ENCODE peak calls at places on chromosomes 1 and 21, in seven cellular contexts. T is WERI-Rb-1, V is cardiac fibroblast, Y is HFFc6, K is spleen, C is progenitor cell of endocrine pancreas, O is astrocyte of the cerebellum. P is an unnamed sample.

GRCh38 chr1:45785583-45785982 is 17.8 kb upstream of the MAST2 start:
- DNase-seq in K (no peak), V (no peak), C (no peak), Y (no peak), O (no peak), T (no peak), P (no peak)

GRCh38 chr1:28329395-28330153 is 734 bp downstream of the MED18 start:
- DNase-seq in O (peak), T (peak), K (peak), Y (peak), V (peak), C (no peak), P (no peak)

GRCh38 chr1:57012280-57012679 is 46.5 kb upstream of the C8B start:
- DNase-seq in T (no peak), Y (no peak), V (no peak), K (no peak), C (no peak), O (no peak), P (no peak)

GRCh38 chr1:27598288-27598687 is 5.7 kb downstream of the AHDC1 start:
- DNase-seq in O (no peak), T (peak), Y (no peak), C (no peak), K (no peak), V (peak), P (no peak)

GRCh38 chr1:201229771-201230635 is 39.4 kb downstream of the IGFN1 start:
- DNase-seq in C (no peak), Y (peak), K (no peak), O (no peak), T (no peak), V (peak), P (peak)

GRCh38 chr1:183365676-183366075 is 52.5 kb downstream of the NMNAT2 start:
- DNase-seq in T (no peak), C (no peak), O (no peak), V (peak), Y (no peak), K (no peak), P (no peak)

GRCh38 chr1:168428063-168428731 is 115.6 kb downstream of the XCL2 start:
- DNase-seq in O (no peak), K (no peak), Y (peak), T (no peak), V (peak), C (no peak), P (no peak)

GRCh38 chr1:6957341-6957740 is 172.1 kb downstream of the CAMTA1 start:
- DNase-seq in K (no peak), C (no peak), Y (no peak), O (no peak), V (no peak), T (no peak), P (no peak)

GRCh38 chr1:29387210-29387609 is 150.9 kb downstream of the PTPRU start:
- DNase-seq in C (no peak), K (no peak), V (no peak), Y (no peak), T (no peak), O (no peak), P (no peak)

GRCh38 chr1:203206116-203206687 is 19.7 kb upstream of the CHI3L1 start:
- DNase-seq in Y (no peak), T (no peak), O (no peak), V (no peak), C (no peak), K (no peak), P (no peak)

GRCh38 chr1:225766967-225767413 is 10.6 kb upstream of the SRP9 start:
- DNase-seq in Y (peak), V (peak), C (no peak), O (peak), T (no peak), K (no peak), P (peak)

GRCh38 chr1:244114895-244115294 is 63.8 kb downstream of the ZBTB18 start:
- DNase-seq in T (no peak), C (no peak), K (no peak), Y (no peak), O (no peak), V (no peak), P (no peak)

GRCh38 chr21:30990514-30991304 is 47.6 kb downstream of the KRTAP19-8 start:
- DNase-seq in T (no peak), V (no peak), C (no peak), O (no peak), K (no peak), Y (no peak), P (no peak)

GRCh38 chr1:8077120-8077573 is 51.0 kb upstream of the ERRFI1 start:
- DNase-seq in V (peak), T (no peak), C (no peak), O (peak), Y (peak), K (no peak), P (no peak)

GRCh38 chr1:7582439-7582972 is 188.6 kb upstream of the VAMP3 start:
- DNase-seq in O (no peak), K (peak), C (no peak), Y (no peak), V (no peak), T (no peak), P (no peak)

GRCh38 chr1:192983349-192983980 is 75.7 kb downstream of the UCHL5 start:
- DNase-seq in K (no peak), C (no peak), Y (no peak), O (no peak), T (no peak), V (no peak), P (no peak)

GRCh38 chr1:32372149-32372756 is 9.9 kb downstream of the TSSK3 start:
- DNase-seq in Y (no peak), V (no peak), K (no peak), C (no peak), T (no peak), O (no peak), P (no peak)

GRCh38 chr1:15919316-15919715 is 56.6 kb downstream of the ZBTB17 start:
- DNase-seq in V (peak), O (peak), C (no peak), T (no peak), Y (peak), K (no peak), P (peak)

GRCh38 chr1:65049941-65050713 is 83.8 kb upstream of the JAK1 start:
- DNase-seq in Y (no peak), O (no peak), K (no peak), C (no peak), T (no peak), V (no peak), P (no peak)

GRCh38 chr1:29584816-29585600 is 348.7 kb downstream of the PTPRU start:
- DNase-seq in Y (no peak), V (no peak), T (peak), C (no peak), O (no peak), K (no peak), P (no peak)

GRCh38 chr1:201004732-201005131 is 18.8 kb downstream of the KIF21B start:
- DNase-seq in C (no peak), V (no peak), K (no peak), T (no peak), O (no peak), Y (no peak), P (no peak)

GRCh38 chr1:6958407-6958806 is 173.2 kb downstream of the CAMTA1 start:
- DNase-seq in T (no peak), V (no peak), O (no peak), Y (no peak), C (no peak), K (no peak), P (no peak)

GRCh38 chr1:17564458-17565393 is 25.2 kb downstream of the ARHGEF10L start:
- DNase-seq in K (no peak), T (peak), O (no peak), V (no peak), C (no peak), Y (no peak), P (no peak)

GRCh38 chr1:17521946-17522612 is 17.4 kb upstream of the ARHGEF10L start:
- DNase-seq in K (no peak), O (no peak), Y (no peak), C (no peak), V (no peak), T (no peak), P (no peak)

GRCh38 chr1:164188507-164188906 is 370.5 kb upstream of the PBX1 start:
- DNase-seq in K (no peak), C (no peak), T (peak), Y (no peak), O (no peak), V (no peak), P (no peak)

GRCh38 chr1:82110366-82111254 is 309.9 kb downstream of the ADGRL2 start:
- DNase-seq in C (no peak), V (peak), O (no peak), K (no peak), T (no peak), Y (no peak), P (no peak)

GRCh38 chr1:36151845-36152203 is 2.5 kb upstream of the TRAPPC3 start:
- DNase-seq in Y (no peak), O (no peak), V (peak), K (peak), T (no peak), C (no peak), P (no peak)

GRCh38 chr1:67355745-67356424 is 48.2 kb downstream of the IL12RB2 start:
- DNase-seq in Y (peak), C (no peak), V (peak), O (peak), T (no peak), K (no peak), P (peak)

GRCh38 chr1:214439352-214440119 is 111.9 kb downstream of the PTPN14 start:
- DNase-seq in K (no peak), V (peak), T (peak), C (no peak), Y (no peak), O (no peak), P (no peak)

GRCh38 chr1:242467556-242468145 is 56.8 kb downstream of the PLD5 start:
- DNase-seq in C (peak), V (peak), K (no peak), Y (peak), O (peak), T (peak), P (no peak)

GRCh38 chr1:210252621-210253041 is 20.0 kb downstream of the SERTAD4 start:
- DNase-seq in V (no peak), O (no peak), C (no peak), Y (no peak), T (peak), K (no peak), P (no peak)

GRCh38 chr1:203057831-203058673 is 27.8 kb downstream of the MYOG start:
- DNase-seq in O (no peak), K (peak), V (no peak), T (no peak), Y (peak), C (no peak), P (no peak)

GRCh38 chr1:230047114-230047865 is 19.7 kb upstream of the GALNT2 start:
- DNase-seq in Y (no peak), K (no peak), O (no peak), V (no peak), T (no peak), C (no peak), P (no peak)

GRCh38 chr1:88983791-88984552 is 8.5 kb downstream of the KYAT3 start:
- DNase-seq in Y (peak), T (no peak), O (peak), V (peak), K (peak), C (no peak), P (no peak)

GRCh38 chr1:29183287-29183686 is 1.6 kb upstream of the SRSF4 start:
- DNase-seq in K (no peak), V (no peak), O (no peak), Y (no peak), T (no peak), C (no peak), P (no peak)

GRCh38 chr21:45167796-45168222 is 93.4 kb downstream of the ADARB1 start:
- DNase-seq in V (peak), Y (peak), C (no peak), O (peak), K (no peak), T (no peak), P (peak)

GRCh38 chr1:41657101-41657500 is 172.6 kb upstream of the EDN2 start:
- DNase-seq in Y (no peak), O (no peak), T (no peak), V (no peak), C (no peak), K (no peak), P (no peak)

GRCh38 chr1:41656088-41656487 is 171.6 kb upstream of the EDN2 start:
- DNase-seq in C (no peak), T (no peak), Y (no peak), O (no peak), V (no peak), K (no peak), P (no peak)

GRCh38 chr1:41659159-41659495 is 174.6 kb upstream of the EDN2 start:
- DNase-seq in T (no peak), K (no peak), Y (no peak), C (no peak), V (no peak), O (no peak), P (no peak)

GRCh38 chr1:41658444-41659158 is 174.1 kb upstream of the EDN2 start:
- DNase-seq in T (peak), C (no peak), O (no peak), K (no peak), V (no peak), Y (no peak), P (no peak)

DNA sequence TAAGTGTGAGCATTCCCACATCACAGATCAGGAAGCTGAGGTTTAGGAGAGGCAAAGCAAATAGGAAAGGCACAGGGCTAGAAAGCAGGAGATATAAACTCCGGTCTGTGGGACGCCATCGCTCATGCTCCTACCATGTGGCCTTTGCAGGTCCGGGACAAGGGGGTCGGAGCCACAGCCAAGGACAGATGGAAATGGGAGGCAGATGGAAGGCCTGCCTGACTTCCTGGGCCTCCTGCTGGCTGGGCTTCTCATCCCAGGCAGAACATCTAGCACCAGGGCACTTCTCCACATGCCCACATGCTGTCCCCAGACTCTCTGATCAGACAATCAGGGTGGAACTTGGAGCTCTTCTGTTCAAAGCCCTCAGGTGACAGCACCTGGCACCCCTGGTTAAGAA is 173.2 kb upstream of the EDN2 start:
- DNase-seq in V (no peak), Y (no peak), O (no peak), C (no peak), T (peak), K (peak), P (no peak)
- TF ChIP-seq CTCF in V (no peak), Y (peak), O (no peak), C (no peak), T (peak), K (no peak), P (peak)

GRCh38 chr1:151881479-151881878 is 27.8 kb downstream of the THEM4 start:
- DNase-seq in K (no peak), Y (no peak), T (no peak), O (no peak), V (peak), C (no peak), P (no peak)
- TF ChIP-seq CTCF in K (no peak), Y (no peak), T (peak), O (no peak), V (no peak), C (no peak), P (no peak)

GRCh38 chr1:156834322-156834721 is 17.7 kb upstream of the SH2D2A start:
- DNase-seq in O (no peak), V (no peak), K (peak), Y (no peak), C (no peak), T (no peak), P (no peak)

GRCh38 chr1:156833598-156833997 is 16.9 kb upstream of the SH2D2A start:
- DNase-seq in V (no peak), T (no peak), K (peak), Y (no peak), C (no peak), O (no peak), P (no peak)

GRCh38 chr1:156836041-156836654 is 19.5 kb upstream of the SH2D2A start:
- DNase-seq in Y (no peak), O (no peak), C (no peak), K (peak), V (no peak), T (no peak), P (no peak)

GRCh38 chr1:156828414-156829085 is 11.9 kb upstream of the SH2D2A start:
- DNase-seq in T (no peak), K (peak), C (no peak), O (no peak), V (no peak), Y (no peak), P (no peak)

DNA sequence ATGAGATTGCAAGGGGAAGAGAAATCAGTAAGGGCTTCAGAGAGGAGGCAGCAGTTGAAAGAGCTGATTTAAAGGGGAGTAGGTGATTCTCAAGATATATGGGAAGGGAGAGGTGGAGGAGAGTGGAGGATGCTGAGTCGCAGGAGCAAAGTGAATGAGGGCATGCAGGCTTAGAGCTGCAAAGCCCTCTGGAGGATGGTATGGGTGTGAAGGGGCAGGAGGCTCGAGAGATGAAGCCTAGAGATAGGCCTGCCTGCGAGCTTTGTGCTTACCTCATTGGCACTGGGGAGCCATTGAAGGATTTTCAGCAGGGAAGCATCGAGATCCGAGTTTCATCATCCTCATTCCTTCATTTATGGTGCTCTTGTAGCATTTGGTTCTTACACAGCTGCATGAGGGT is 15.8 kb upstream of the SH2D2A start:
- DNase-seq in C (no peak), V (no peak), K (no peak), T (no peak), Y (no peak), O (no peak), P (no peak)
- TF ChIP-seq CTCF in C (no peak), V (no peak), K (no peak), T (peak), Y (no peak), O (no peak), P (peak)

DNA sequence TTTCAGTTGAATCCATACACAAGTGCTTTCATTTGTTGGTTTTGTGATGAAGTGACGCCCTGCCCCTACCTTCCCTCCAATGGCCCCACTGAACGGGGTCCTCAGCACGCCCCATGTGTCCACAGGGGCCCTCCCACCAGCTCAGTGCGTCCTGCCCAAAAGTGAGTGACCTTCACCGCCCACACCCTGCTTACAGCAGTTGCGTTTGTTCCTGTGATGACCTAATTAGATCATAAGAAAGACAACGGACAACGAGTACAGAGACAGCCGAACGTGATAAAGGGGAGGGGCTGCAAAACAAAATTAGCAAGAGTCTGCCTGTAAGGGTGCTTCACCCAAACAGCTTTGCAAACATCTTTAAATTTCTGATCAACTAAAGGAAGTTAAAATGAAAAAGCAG is 38.2 kb upstream of the RIPK4 start:
- DNase-seq in Y (no peak), K (no peak), V (no peak), C (no peak), T (no peak), O (no peak), P (no peak)
- TF ChIP-seq CTCF in Y (no peak), K (no peak), V (no peak), C (no peak), T (no peak), O (no peak), P (no peak)

GRCh38 chr1:49160677-49161076 is 384.0 kb upstream of the BEND5 start:
- DNase-seq in C (no peak), Y (no peak), T (peak), V (no peak), O (no peak), K (no peak), P (no peak)
- TF ChIP-seq CTCF in C (no peak), Y (no peak), T (no peak), V (no peak), O (no peak), K (no peak), P (no peak)

DNA sequence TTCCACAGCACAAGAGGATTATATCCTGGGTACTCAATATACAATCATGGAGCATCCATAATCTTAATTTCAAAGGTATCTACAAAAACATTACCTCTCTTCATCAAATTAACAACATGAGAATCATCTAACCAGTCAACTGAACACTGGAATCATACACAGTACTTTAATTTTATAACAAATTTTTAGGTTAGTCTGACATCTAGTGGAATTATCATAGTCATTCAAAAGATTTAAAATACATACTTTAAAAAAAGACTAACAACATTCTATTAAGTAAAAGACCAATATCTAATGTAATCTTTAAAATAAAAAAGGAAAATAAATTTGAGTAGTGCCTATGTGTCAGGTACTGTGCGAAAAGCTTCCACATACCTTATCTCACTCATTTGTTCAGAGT is 16.8 kb upstream of the SH3GLB1 start:
- DNase-seq in Y (no peak), C (no peak), T (no peak), K (no peak), O (no peak), V (peak), P (no peak)
- TF ChIP-seq CTCF in Y (peak), C (no peak), T (no peak), K (peak), O (no peak), V (no peak), P (no peak)

P was measured in AG04449.